ENCODE peak calls at places on chromosomes 2 and 18, in eight cellular contexts. One of them, this sample, is unnamed.

GRCh38 chr2:68499133-68499532 is 31.7 kb downstream of the APLF start:
- DNase-seq in Panc1: no peak
- DNase-seq in adrenal gland: no peak
- DNase-seq in hepatocyte: no peak
- DNase-seq in CD8-positive, alpha-beta T cell: no peak
- DNase-seq in fibroblast of lung: no peak
- DNase-seq in endothelial cell of umbilical vein: no peak
- DNase-seq in GM23248: no peak
- DNase-seq in this sample: no peak

GRCh38 chr18:22703883-22704626 is 229.1 kb upstream of the RBBP8 start:
- DNase-seq in Panc1: no peak
- DNase-seq in adrenal gland: peak; percentile 44
- DNase-seq in hepatocyte: peak; percentile 60
- DNase-seq in CD8-positive, alpha-beta T cell: no peak
- DNase-seq in fibroblast of lung: peak; percentile 56
- DNase-seq in endothelial cell of umbilical vein: peak; percentile 71
- DNase-seq in GM23248: peak; percentile 52
- DNase-seq in this sample: no peak

GRCh38 chr2:61534926-61535325 is 3.2 kb downstream of the XPO1 start:
- DNase-seq in Panc1: no peak
- DNase-seq in adrenal gland: no peak
- DNase-seq in hepatocyte: no peak
- DNase-seq in CD8-positive, alpha-beta T cell: no peak
- DNase-seq in fibroblast of lung: peak; percentile 7
- DNase-seq in endothelial cell of umbilical vein: peak; percentile 17
- DNase-seq in GM23248: peak; percentile 53
- DNase-seq in this sample: no peak

GRCh38 chr2:85188852-85189251 is 55.7 kb downstream of the TCF7L1 start:
- DNase-seq in Panc1: no peak
- DNase-seq in adrenal gland: no peak
- DNase-seq in hepatocyte: peak; percentile 35
- DNase-seq in CD8-positive, alpha-beta T cell: no peak
- DNase-seq in fibroblast of lung: peak; percentile 39
- DNase-seq in endothelial cell of umbilical vein: no peak
- DNase-seq in GM23248: peak; percentile 19
- DNase-seq in this sample: no peak

GRCh38 chr2:189267925-189268579 is 88.5 kb upstream of the COL5A2 start:
- DNase-seq in Panc1: no peak
- DNase-seq in adrenal gland: no peak
- DNase-seq in hepatocyte: no peak
- DNase-seq in CD8-positive, alpha-beta T cell: no peak
- DNase-seq in fibroblast of lung: peak; percentile 87
- DNase-seq in endothelial cell of umbilical vein: peak; percentile 5
- DNase-seq in GM23248: peak; percentile 85
- DNase-seq in this sample: no peak

GRCh38 chr2:230906471-230907230 is 18.4 kb downstream of the GPR55 start:
- DNase-seq in Panc1: no peak
- DNase-seq in adrenal gland: no peak
- DNase-seq in hepatocyte: no peak
- DNase-seq in CD8-positive, alpha-beta T cell: no peak
- DNase-seq in fibroblast of lung: no peak
- DNase-seq in endothelial cell of umbilical vein: no peak
- DNase-seq in GM23248: no peak
- DNase-seq in this sample: no peak

GRCh38 chr2:194867328-194867727 is 789.7 kb upstream of the SLC39A10 start:
- DNase-seq in Panc1: no peak
- DNase-seq in adrenal gland: peak; percentile 12
- DNase-seq in hepatocyte: no peak
- DNase-seq in CD8-positive, alpha-beta T cell: no peak
- DNase-seq in fibroblast of lung: no peak
- DNase-seq in endothelial cell of umbilical vein: peak; percentile 47
- DNase-seq in GM23248: peak; percentile 25
- DNase-seq in this sample: no peak

GRCh38 chr2:206736935-206737334 is 18.7 kb upstream of the DYTN start:
- DNase-seq in Panc1: no peak
- DNase-seq in adrenal gland: no peak
- DNase-seq in hepatocyte: no peak
- DNase-seq in CD8-positive, alpha-beta T cell: no peak
- DNase-seq in fibroblast of lung: no peak
- DNase-seq in endothelial cell of umbilical vein: no peak
- DNase-seq in GM23248: no peak
- DNase-seq in this sample: no peak

GRCh38 chr2:194621945-194622344 is 1035.1 kb upstream of the SLC39A10 start:
- DNase-seq in Panc1: no peak
- DNase-seq in adrenal gland: no peak
- DNase-seq in hepatocyte: no peak
- DNase-seq in CD8-positive, alpha-beta T cell: no peak
- DNase-seq in fibroblast of lung: no peak
- DNase-seq in endothelial cell of umbilical vein: no peak
- DNase-seq in GM23248: no peak
- DNase-seq in this sample: no peak

GRCh38 chr2:33606622-33607021 is 7.5 kb upstream of the FAM98A start:
- DNase-seq in Panc1: no peak
- DNase-seq in adrenal gland: no peak
- DNase-seq in hepatocyte: no peak
- DNase-seq in CD8-positive, alpha-beta T cell: no peak
- DNase-seq in fibroblast of lung: no peak
- DNase-seq in endothelial cell of umbilical vein: no peak
- DNase-seq in GM23248: no peak
- DNase-seq in this sample: no peak

GRCh38 chr2:220601674-220602073 is 970.4 kb downstream of the EPHA4 start:
- DNase-seq in Panc1: no peak
- DNase-seq in adrenal gland: no peak
- DNase-seq in hepatocyte: no peak
- DNase-seq in CD8-positive, alpha-beta T cell: no peak
- DNase-seq in fibroblast of lung: no peak
- DNase-seq in endothelial cell of umbilical vein: no peak
- DNase-seq in GM23248: no peak
- DNase-seq in this sample: no peak

GRCh38 chr2:239543696-239544095 is 142.9 kb upstream of the HDAC4 start:
- DNase-seq in Panc1: no peak
- DNase-seq in adrenal gland: no peak
- DNase-seq in hepatocyte: no peak
- DNase-seq in CD8-positive, alpha-beta T cell: no peak
- DNase-seq in fibroblast of lung: no peak
- DNase-seq in endothelial cell of umbilical vein: no peak
- DNase-seq in GM23248: no peak
- DNase-seq in this sample: no peak

GRCh38 chr2:148475626-148476025 is 168.9 kb upstream of the EPC2 start:
- DNase-seq in Panc1: no peak
- DNase-seq in adrenal gland: no peak
- DNase-seq in hepatocyte: no peak
- DNase-seq in CD8-positive, alpha-beta T cell: no peak
- DNase-seq in fibroblast of lung: no peak
- DNase-seq in endothelial cell of umbilical vein: no peak
- DNase-seq in GM23248: no peak
- DNase-seq in this sample: no peak

GRCh38 chr18:21820035-21820810 is 79.6 kb downstream of the MIB1 start:
- DNase-seq in Panc1: no peak
- DNase-seq in adrenal gland: no peak
- DNase-seq in hepatocyte: peak; percentile 9
- DNase-seq in CD8-positive, alpha-beta T cell: no peak
- DNase-seq in fibroblast of lung: peak; percentile 23
- DNase-seq in endothelial cell of umbilical vein: peak; percentile 42
- DNase-seq in GM23248: peak; percentile 51
- DNase-seq in this sample: no peak

GRCh38 chr18:46253498-46253897 is 149.3 kb downstream of the HAUS1 start:
- DNase-seq in Panc1: no peak
- DNase-seq in adrenal gland: no peak
- DNase-seq in hepatocyte: no peak
- DNase-seq in CD8-positive, alpha-beta T cell: no peak
- DNase-seq in fibroblast of lung: peak; percentile 58
- DNase-seq in endothelial cell of umbilical vein: no peak
- DNase-seq in GM23248: peak; percentile 59
- DNase-seq in this sample: no peak

GRCh38 chr2:171837736-171838135 is 56.3 kb downstream of the SLC25A12 start:
- DNase-seq in Panc1: no peak
- DNase-seq in adrenal gland: no peak
- DNase-seq in hepatocyte: no peak
- DNase-seq in CD8-positive, alpha-beta T cell: no peak
- DNase-seq in fibroblast of lung: peak; percentile 0
- DNase-seq in endothelial cell of umbilical vein: no peak
- DNase-seq in GM23248: peak; percentile 31
- DNase-seq in this sample: no peak

GRCh38 chr2:231642631-231643493 is 50.2 kb downstream of the TEX44 start:
- DNase-seq in Panc1: peak; percentile 88
- DNase-seq in adrenal gland: peak; percentile 89
- DNase-seq in hepatocyte: peak; percentile 91
- DNase-seq in CD8-positive, alpha-beta T cell: peak; percentile 21
- DNase-seq in fibroblast of lung: peak; percentile 96
- DNase-seq in endothelial cell of umbilical vein: peak; percentile 94
- DNase-seq in GM23248: peak; percentile 99
- DNase-seq in this sample: peak; percentile 86

GRCh38 chr2:170815746-170816498 is 765 bp upstream of the GAD1 start:
- DNase-seq in Panc1: no peak
- DNase-seq in adrenal gland: peak; percentile 53
- DNase-seq in hepatocyte: peak; percentile 89
- DNase-seq in CD8-positive, alpha-beta T cell: peak; percentile 39
- DNase-seq in fibroblast of lung: peak; percentile 35
- DNase-seq in endothelial cell of umbilical vein: peak; percentile 31
- DNase-seq in GM23248: peak; percentile 67
- DNase-seq in this sample: peak; percentile 33

GRCh38 chr2:232325324-232326273 is 53.0 kb upstream of the ALPP start:
- DNase-seq in Panc1: no peak
- DNase-seq in adrenal gland: peak; percentile 51
- DNase-seq in hepatocyte: peak; percentile 58
- DNase-seq in CD8-positive, alpha-beta T cell: peak; percentile 42
- DNase-seq in fibroblast of lung: peak; percentile 8
- DNase-seq in endothelial cell of umbilical vein: peak; percentile 17
- DNase-seq in GM23248: peak; percentile 38
- DNase-seq in this sample: peak; percentile 59

GRCh38 chr2:105969552-105969951 is 224.5 kb downstream of the UXS1 start:
- DNase-seq in Panc1: no peak
- DNase-seq in adrenal gland: no peak
- DNase-seq in hepatocyte: no peak
- DNase-seq in CD8-positive, alpha-beta T cell: no peak
- DNase-seq in fibroblast of lung: no peak
- DNase-seq in endothelial cell of umbilical vein: no peak
- DNase-seq in GM23248: no peak
- DNase-seq in this sample: no peak

GRCh38 chr2:174247474-174248186 is 702 bp downstream of the OLA1 start:
- DNase-seq in Panc1: no peak
- DNase-seq in adrenal gland: peak; percentile 54
- DNase-seq in hepatocyte: peak; percentile 62
- DNase-seq in CD8-positive, alpha-beta T cell: no peak
- DNase-seq in fibroblast of lung: peak; percentile 16
- DNase-seq in endothelial cell of umbilical vein: peak; percentile 11
- DNase-seq in GM23248: peak; percentile 49
- DNase-seq in this sample: no peak

DNA sequence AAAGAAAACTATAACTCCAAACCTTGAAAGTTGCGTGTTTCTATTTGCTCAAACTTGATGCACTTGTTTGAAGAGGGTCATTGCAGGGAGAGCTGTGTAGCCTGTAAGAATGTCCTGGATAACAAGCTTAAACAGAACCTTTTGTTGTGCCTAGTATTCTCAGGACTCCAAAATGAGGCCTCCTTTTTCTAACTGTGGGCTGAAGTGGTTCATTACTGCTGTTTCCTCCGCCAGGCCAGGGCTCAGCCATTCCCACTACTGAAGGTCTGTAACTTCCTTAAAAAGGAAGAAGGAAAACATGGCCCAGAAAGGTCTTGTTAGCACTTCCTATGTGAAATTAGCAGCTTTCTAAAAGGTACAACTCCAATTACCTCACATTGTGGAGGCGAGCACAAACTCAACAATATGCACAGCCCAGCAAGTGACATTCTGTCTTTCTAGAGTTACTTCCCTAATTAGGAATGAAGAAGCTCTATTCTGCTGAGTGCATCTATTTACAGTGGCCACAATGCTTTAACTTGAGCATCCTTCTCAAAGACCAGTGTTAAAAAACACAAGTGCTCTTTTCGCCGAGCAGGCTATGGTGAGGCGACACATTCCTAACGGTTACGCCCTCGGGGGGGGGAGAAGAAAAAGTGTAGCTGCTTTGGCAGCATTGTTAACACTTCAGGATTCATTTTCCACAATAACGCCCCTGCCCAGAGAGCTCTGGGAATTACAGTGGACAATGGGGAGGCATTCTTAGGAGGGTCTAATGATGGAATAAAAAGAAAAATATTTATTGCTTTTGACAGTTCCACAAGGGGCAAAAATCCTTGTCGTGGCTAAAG is 136.9 kb upstream of the SIX3 start:
- DNase-seq in Panc1: no peak
- DNase-seq in adrenal gland: no peak
- DNase-seq in hepatocyte: no peak
- DNase-seq in CD8-positive, alpha-beta T cell: no peak
- DNase-seq in fibroblast of lung: no peak
- DNase-seq in endothelial cell of umbilical vein: no peak
- DNase-seq in GM23248: no peak
- DNase-seq in this sample: no peak
- H3K4me1 ChIP-seq in Panc1: no peaks in the 10 kb centered on the region
- H3K4me1 ChIP-seq in adrenal gland: no peaks in the 10 kb centered on the region
- H3K4me1 ChIP-seq in hepatocyte: peaks cover 6% of the 10 kb centered on the region
- H3K4me1 ChIP-seq in CD8-positive, alpha-beta T cell: peaks cover 20% of the 10 kb centered on the region
- H3K4me1 ChIP-seq in fibroblast of lung: no peaks in the 10 kb centered on the region
- H3K4me1 ChIP-seq in endothelial cell of umbilical vein: peaks cover 17% of the 10 kb centered on the region
- H3K4me1 ChIP-seq in GM23248: no peaks in the 10 kb centered on the region
- H3K4me1 ChIP-seq in this sample: peaks cover 25% of the 10 kb centered on the region

GRCh38 chr18:48833701-48834394 is 116.9 kb downstream of the SMAD7 start:
- DNase-seq in Panc1: no peak
- DNase-seq in adrenal gland: peak; percentile 21
- DNase-seq in hepatocyte: no peak
- DNase-seq in CD8-positive, alpha-beta T cell: peak; percentile 38
- DNase-seq in fibroblast of lung: peak; percentile 65
- DNase-seq in endothelial cell of umbilical vein: no peak
- DNase-seq in GM23248: no peak
- DNase-seq in this sample: no peak
- H3K4me1 ChIP-seq in Panc1: peaks cover 67% of the 10 kb centered on the region
- H3K4me1 ChIP-seq in adrenal gland: peaks cover 6% of the 10 kb centered on the region
- H3K4me1 ChIP-seq in hepatocyte: peaks cover 56% of the 10 kb centered on the region
- H3K4me1 ChIP-seq in CD8-positive, alpha-beta T cell: peaks cover 61% of the 10 kb centered on the region
- H3K4me1 ChIP-seq in fibroblast of lung: peaks cover 16% of the 10 kb centered on the region
- H3K4me1 ChIP-seq in endothelial cell of umbilical vein: peaks cover 33% of the 10 kb centered on the region
- H3K4me1 ChIP-seq in GM23248: peaks cover 55% of the 10 kb centered on the region
- H3K4me1 ChIP-seq in this sample: peaks cover 57% of the 10 kb centered on the region

GRCh38 chr2:39378968-39379367 is 58.1 kb downstream of the MAP4K3 start:
- DNase-seq in Panc1: no peak
- DNase-seq in adrenal gland: no peak
- DNase-seq in hepatocyte: no peak
- DNase-seq in CD8-positive, alpha-beta T cell: no peak
- DNase-seq in fibroblast of lung: peak; percentile 42
- DNase-seq in endothelial cell of umbilical vein: no peak
- DNase-seq in GM23248: peak; percentile 66
- DNase-seq in this sample: no peak
- H3K4me1 ChIP-seq in Panc1: peaks cover 19% of the 10 kb centered on the region
- H3K4me1 ChIP-seq in adrenal gland: peaks cover 27% of the 10 kb centered on the region
- H3K4me1 ChIP-seq in hepatocyte: peaks cover 9% of the 10 kb centered on the region
- H3K4me1 ChIP-seq in CD8-positive, alpha-beta T cell: no peaks in the 10 kb centered on the region
- H3K4me1 ChIP-seq in fibroblast of lung: peaks cover 11% of the 10 kb centered on the region
- H3K4me1 ChIP-seq in endothelial cell of umbilical vein: peaks cover 11% of the 10 kb centered on the region
- H3K4me1 ChIP-seq in GM23248: peaks cover 29% of the 10 kb centered on the region
- H3K4me1 ChIP-seq in this sample: peaks cover 66% of the 10 kb centered on the region

DNA sequence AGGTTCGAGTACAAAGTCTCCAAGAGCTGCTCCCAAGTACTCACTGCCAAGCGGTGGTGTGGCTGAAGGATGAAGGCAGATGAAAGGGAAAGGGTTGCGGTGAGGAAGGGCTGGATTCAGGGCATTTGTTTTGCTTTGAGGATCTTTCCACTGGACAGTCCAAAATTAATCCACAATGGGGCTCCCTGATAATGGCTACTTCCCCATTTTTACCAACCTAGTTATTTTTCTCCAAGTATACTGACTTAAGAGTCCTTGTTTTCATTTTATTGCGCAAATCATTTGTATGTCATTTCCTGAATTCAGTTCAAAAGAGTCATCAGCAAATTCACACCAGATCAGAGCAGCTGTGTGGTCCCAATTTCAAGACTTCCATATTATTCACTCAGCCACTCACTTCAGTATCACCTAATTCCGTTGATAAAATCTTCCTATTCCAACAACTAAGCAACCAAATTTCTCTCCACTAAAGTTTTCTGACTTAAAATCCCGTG is 497 bp upstream of the SESTD1 start:
- DNase-seq in Panc1: no peak
- DNase-seq in adrenal gland: no peak
- DNase-seq in hepatocyte: no peak
- DNase-seq in CD8-positive, alpha-beta T cell: no peak
- DNase-seq in fibroblast of lung: peak; percentile 47
- DNase-seq in endothelial cell of umbilical vein: peak; percentile 41
- DNase-seq in GM23248: peak; percentile 90
- DNase-seq in this sample: no peak
- H3K4me1 ChIP-seq in Panc1: peaks cover 6% of the 10 kb centered on the region
- H3K4me1 ChIP-seq in adrenal gland: no peaks in the 10 kb centered on the region
- H3K4me1 ChIP-seq in hepatocyte: peaks cover 6% of the 10 kb centered on the region
- H3K4me1 ChIP-seq in CD8-positive, alpha-beta T cell: peaks cover 10% of the 10 kb centered on the region
- H3K4me1 ChIP-seq in fibroblast of lung: no peaks in the 10 kb centered on the region
- H3K4me1 ChIP-seq in endothelial cell of umbilical vein: peaks cover 22% of the 10 kb centered on the region
- H3K4me1 ChIP-seq in GM23248: peaks cover 53% of the 10 kb centered on the region
- H3K4me1 ChIP-seq in this sample: peaks cover 36% of the 10 kb centered on the region